ENCODE peak calls at places on chromosome 11, in five cellular contexts. F, N, U, A and S are unnamed samples.

GRCh38 chr11:17208257-17208999 is 642 bp upstream of the PIK3C2A start:
- DNase-seq in F (peak; percentile 78), N (peak; percentile 35), U (peak; percentile 12), A (peak; percentile 76), S (peak; percentile 63)

GRCh38 chr11:106276126-106276525 is 198.7 kb downstream of the AASDHPPT start:
- DNase-seq in F (no peak), N (no peak), U (no peak), A (peak; percentile 33), S (no peak)

GRCh38 chr11:61505640-61506155 is 2.9 kb upstream of the LRRC10B start:
- DNase-seq in F (no peak), N (no peak), U (no peak), A (peak; percentile 28), S (no peak)

GRCh38 chr11:10622957-10623787 is 54.7 kb upstream of the LYVE1 start:
- DNase-seq in F (no peak), N (no peak), U (no peak), A (peak; percentile 12), S (no peak)

GRCh38 chr11:119861160-119861559 is 132.2 kb upstream of the NECTIN1 start:
- DNase-seq in F (no peak), N (no peak), U (no peak), A (no peak), S (no peak)

GRCh38 chr11:62573006-62573591 is 592 bp downstream of the EEF1G start:
- DNase-seq in F (no peak), N (no peak), U (no peak), A (peak; percentile 42), S (no peak)

GRCh38 chr11:75945925-75946324 is 130.9 kb downstream of the UVRAG start:
- DNase-seq in F (no peak), N (no peak), U (no peak), A (no peak), S (no peak)

GRCh38 chr11:117256573-117256972 is 24.1 kb downstream of the RNF214 start:
- DNase-seq in F (no peak), N (no peak), U (no peak), A (peak; percentile 74), S (no peak)

GRCh38 chr11:119446434-119446833 is 23.5 kb upstream of the THY1 start:
- DNase-seq in F (no peak), N (no peak), U (no peak), A (no peak), S (no peak)

GRCh38 chr11:46659908-46660307 is 40.5 kb downstream of the ARHGAP1 start:
- DNase-seq in F (no peak), N (no peak), U (no peak), A (no peak), S (no peak)

GRCh38 chr11:118322721-118323120 is 18.2 kb downstream of the CD3E start:
- DNase-seq in F (no peak), N (no peak), U (no peak), A (no peak), S (no peak)

GRCh38 chr11:76824083-76824939 is 36.4 kb upstream of the ACER3 start:
- DNase-seq in F (no peak), N (no peak), U (no peak), A (peak; percentile 73), S (no peak)

GRCh38 chr11:104124979-104125378 is 39.0 kb downstream of the PDGFD start:
- DNase-seq in F (no peak), N (no peak), U (no peak), A (no peak), S (no peak)

GRCh38 chr11:116607027-116607426 is 165.8 kb downstream of the BUD13 start:
- DNase-seq in F (no peak), N (no peak), U (no peak), A (no peak), S (no peak)

GRCh38 chr11:690738-691633 is 4.0 kb downstream of the DEAF1 start:
- DNase-seq in F (no peak), N (no peak), U (no peak), A (no peak), S (no peak)

GRCh38 chr11:93648168-93648567 is 13.3 kb upstream of the CEP295 start:
- DNase-seq in F (peak; percentile 32), N (no peak), U (no peak), A (peak; percentile 30), S (no peak)

GRCh38 chr11:45715398-45715797 is 50.0 kb upstream of the CHST1 start:
- DNase-seq in F (no peak), N (no peak), U (no peak), A (no peak), S (no peak)

GRCh38 chr11:95884364-95884763 is 39.5 kb downstream of the MTMR2 start:
- DNase-seq in F (no peak), N (no peak), U (no peak), A (peak; percentile 63), S (no peak)

GRCh38 chr11:25038131-25038530 is 541.3 kb downstream of the LUZP2 start:
- DNase-seq in F (no peak), N (no peak), U (no peak), A (no peak), S (no peak)

GRCh38 chr11:111748035-111748804 is 18.0 kb downstream of the PPP2R1B start:
- DNase-seq in F (no peak), N (no peak), U (no peak), A (no peak), S (no peak)

GRCh38 chr11:44631831-44632230 is 66.4 kb downstream of the CD82 start:
- DNase-seq in F (no peak), N (no peak), U (no peak), A (no peak), S (no peak)

GRCh38 chr11:76721755-76722677 is 51.5 kb upstream of the LRRC32 start:
- DNase-seq in F (peak; percentile 85), N (peak; percentile 81), U (peak; percentile 48), A (peak; percentile 81), S (peak; percentile 50)

GRCh38 chr11:63866211-63866610 is 27.3 kb downstream of the MARK2 start:
- DNase-seq in F (no peak), N (no peak), U (peak; percentile 43), A (no peak), S (no peak)

GRCh38 chr11:69472053-69472765 is 9.3 kb upstream of the LINC01488 start:
- DNase-seq in F (no peak), N (no peak), U (no peak), A (no peak), S (no peak)

GRCh38 chr11:120554771-120555432 is 43.4 kb downstream of the GRIK4 start:
- DNase-seq in F (no peak), N (no peak), U (no peak), A (no peak), S (peak; percentile 68)

GRCh38 chr11:77141475-77141874 is 13.4 kb downstream of the MYO7A start:
- DNase-seq in F (no peak), N (no peak), U (no peak), A (no peak), S (no peak)

GRCh38 chr11:132028380-132029240 is 658.2 kb downstream of the NTM start:
- DNase-seq in F (no peak), N (no peak), U (no peak), A (peak; percentile 65), S (no peak)

GRCh38 chr11:2582958-2583604 is 116.7 kb downstream of the KCNQ1OT1 start:
- DNase-seq in F (no peak), N (no peak), U (peak; percentile 3), A (no peak), S (no peak)

GRCh38 chr11:121553806-121554205 is 101.0 kb upstream of the SORL1-AS1 start:
- DNase-seq in F (no peak), N (no peak), U (no peak), A (no peak), S (no peak)

GRCh38 chr11:38950882-38951281 is 2352.8 kb upstream of the RAG2 start:
- DNase-seq in F (no peak), N (no peak), U (no peak), A (peak; percentile 15), S (no peak)

GRCh38 chr11:48005878-48006277 is 25.5 kb downstream of the PTPRJ start:
- DNase-seq in F (no peak), N (no peak), U (no peak), A (no peak), S (no peak)

GRCh38 chr11:75536786-75537629 is 11.3 kb upstream of the GDPD5 start:
- DNase-seq in F (no peak), N (no peak), U (no peak), A (peak; percentile 69), S (no peak)

GRCh38 chr11:102716527-102716926 is 8.2 kb downstream of the MMP8 start:
- DNase-seq in F (no peak), N (no peak), U (no peak), A (no peak), S (no peak)